ENCODE peak calls at places on chromosome 16, in seven cellular contexts. W, C, U, D, Q, G and N are unnamed samples.

GRCh38 chr16:47504599-47504998 is 43.5 kb downstream of the PHKB start:
- DNase-seq in W (no peak), C (no peak), U (no peak), D (no peak), Q (no peak), G (peak; percentile 23), N (no peak)

GRCh38 chr16:68197250-68197649 is 38.7 kb downstream of the ESRP2 start:
- DNase-seq in W (no peak), C (no peak), U (no peak), D (no peak), Q (no peak), G (peak; percentile 40), N (no peak)

GRCh38 chr16:48003226-48003907 is 152.4 kb downstream of the ABCC12 start:
- DNase-seq in W (no peak), C (no peak), U (no peak), D (no peak), Q (no peak), G (no peak), N (no peak)

GRCh38 chr16:50841081-50841886 is 99.4 kb downstream of the CYLD start:
- DNase-seq in W (no peak), C (peak; percentile 13), U (no peak), D (no peak), Q (no peak), G (no peak), N (no peak)

GRCh38 chr16:80164881-80165280 is 375.9 kb upstream of the DYNLRB2 start:
- DNase-seq in W (no peak), C (no peak), U (no peak), D (no peak), Q (no peak), G (no peak), N (no peak)

GRCh38 chr16:78906135-78906534 is 694.4 kb downstream of the MAF start:
- DNase-seq in W (no peak), C (no peak), U (no peak), D (no peak), Q (no peak), G (no peak), N (no peak)

GRCh38 chr16:35788381-35788780 is 2329.0 kb downstream of the TP53TG3F start:
- DNase-seq in W (no peak), C (no peak), U (no peak), D (no peak), Q (no peak), G (no peak), N (no peak)

GRCh38 chr16:2584742-2585650 is 47.2 kb downstream of the PDPK1 start:
- DNase-seq in W (no peak), C (peak; percentile 8), U (no peak), D (no peak), Q (no peak), G (peak; percentile 16), N (no peak)

GRCh38 chr16:48498761-48499600 is 111.0 kb downstream of the N4BP1 start:
- DNase-seq in W (no peak), C (peak; percentile 96), U (no peak), D (no peak), Q (no peak), G (peak; percentile 76), N (no peak)

GRCh38 chr16:85394511-85395206 is 218.5 kb upstream of the GSE1 start:
- DNase-seq in W (no peak), C (no peak), U (no peak), D (peak; percentile 13), Q (peak; percentile 36), G (no peak), N (peak; percentile 20)

GRCh38 chr16:735982-736453 is 4.8 kb downstream of the CIAO3 start:
- DNase-seq in W (peak; percentile 75), C (no peak), U (no peak), D (no peak), Q (no peak), G (no peak), N (no peak)

GRCh38 chr16:8026450-8026849 is 563.9 kb downstream of the TMEM114 start:
- DNase-seq in W (no peak), C (no peak), U (no peak), D (no peak), Q (no peak), G (no peak), N (no peak)

GRCh38 chr16:84660973-84661372 is 12.7 kb downstream of the KLHL36 start:
- DNase-seq in W (no peak), C (no peak), U (no peak), D (no peak), Q (no peak), G (no peak), N (no peak)

GRCh38 chr16:1773703-1774455 is 945 bp upstream of the MRPS34 start:
- DNase-seq in W (no peak), C (peak; percentile 53), U (no peak), D (no peak), Q (no peak), G (peak; percentile 24), N (no peak)

GRCh38 chr16:46972429-46972970 is 974 bp downstream of the DNAJA2 start:
- DNase-seq in W (peak; percentile 45), C (peak; percentile 19), U (no peak), D (no peak), Q (no peak), G (peak; percentile 32), N (no peak)

GRCh38 chr16:53022374-53022773 is 30.3 kb downstream of the CHD9NB start:
- DNase-seq in W (peak; percentile 34), C (peak; percentile 70), U (no peak), D (no peak), Q (peak; percentile 48), G (peak; percentile 43), N (no peak)

GRCh38 chr16:16143941-16144340 is 79.4 kb downstream of the ABCC6 start:
- DNase-seq in W (no peak), C (no peak), U (no peak), D (no peak), Q (no peak), G (no peak), N (no peak)

GRCh38 chr16:80006175-80006895 is 405.8 kb upstream of the MAF start:
- DNase-seq in W (no peak), C (peak; percentile 6), U (no peak), D (no peak), Q (no peak), G (peak; percentile 35), N (no peak)

GRCh38 chr16:85089485-85089884 is 22.8 kb downstream of the CIBAR2 start:
- DNase-seq in W (no peak), C (peak; percentile 65), U (no peak), D (no peak), Q (no peak), G (no peak), N (no peak)

GRCh38 chr16:1979271-1980025 is 1.8 kb downstream of the NOXO1 start:
- DNase-seq in W (no peak), C (no peak), U (no peak), D (no peak), Q (no peak), G (no peak), N (no peak)

GRCh38 chr16:3656491-3657468 is 2.3 kb downstream of the DNASE1 start:
- DNase-seq in W (no peak), C (no peak), U (no peak), D (no peak), Q (no peak), G (no peak), N (no peak)

GRCh38 chr16:79767597-79768280 is 167.2 kb upstream of the MAF start:
- DNase-seq in W (no peak), C (peak; percentile 54), U (no peak), D (no peak), Q (no peak), G (no peak), N (no peak)

GRCh38 chr16:64478258-64478906 is 643.5 kb downstream of the CDH11 start:
- DNase-seq in W (no peak), C (peak; percentile 71), U (peak; percentile 4), D (no peak), Q (no peak), G (peak; percentile 54), N (no peak)

GRCh38 chr16:77850637-77851330 is 62.4 kb downstream of the VAT1L start:
- DNase-seq in W (no peak), C (peak; percentile 11), U (no peak), D (no peak), Q (no peak), G (peak; percentile 60), N (no peak)

GRCh38 chr16:71254832-71255560 is 24.5 kb upstream of the HYDIN start:
- DNase-seq in W (no peak), C (no peak), U (no peak), D (no peak), Q (no peak), G (no peak), N (no peak)

GRCh38 chr16:71247478-71247877 is 17.0 kb upstream of the HYDIN start:
- DNase-seq in W (no peak), C (no peak), U (no peak), D (no peak), Q (no peak), G (no peak), N (no peak)

GRCh38 chr16:71250461-71251232 is 20.1 kb upstream of the HYDIN start:
- DNase-seq in W (no peak), C (peak; percentile 7), U (no peak), D (no peak), Q (no peak), G (no peak), N (no peak)

GRCh38 chr16:71246309-71246708 is 15.8 kb upstream of the HYDIN start:
- DNase-seq in W (no peak), C (no peak), U (no peak), D (no peak), Q (no peak), G (no peak), N (no peak)

GRCh38 chr16:71249399-71249798 is 18.9 kb upstream of the HYDIN start:
- DNase-seq in W (no peak), C (no peak), U (no peak), D (no peak), Q (no peak), G (no peak), N (no peak)
- TF ChIP-seq CTCF in W (no peak), C (no peak), U (no peak), D (no peak), Q (no peak), G (peak; percentile 3), N (no peak)

GRCh38 chr16:81429045-81429521 is 15.5 kb upstream of the CMIP start:
- DNase-seq in W (no peak), C (peak; percentile 72), U (no peak), D (no peak), Q (no peak), G (peak; percentile 47), N (peak; percentile 60)
- TF ChIP-seq CTCF in W (no peak), C (peak; percentile 62), U (peak; percentile 43), D (peak; percentile 47), Q (no peak), G (peak; percentile 56), N (peak; percentile 82)

DNA sequence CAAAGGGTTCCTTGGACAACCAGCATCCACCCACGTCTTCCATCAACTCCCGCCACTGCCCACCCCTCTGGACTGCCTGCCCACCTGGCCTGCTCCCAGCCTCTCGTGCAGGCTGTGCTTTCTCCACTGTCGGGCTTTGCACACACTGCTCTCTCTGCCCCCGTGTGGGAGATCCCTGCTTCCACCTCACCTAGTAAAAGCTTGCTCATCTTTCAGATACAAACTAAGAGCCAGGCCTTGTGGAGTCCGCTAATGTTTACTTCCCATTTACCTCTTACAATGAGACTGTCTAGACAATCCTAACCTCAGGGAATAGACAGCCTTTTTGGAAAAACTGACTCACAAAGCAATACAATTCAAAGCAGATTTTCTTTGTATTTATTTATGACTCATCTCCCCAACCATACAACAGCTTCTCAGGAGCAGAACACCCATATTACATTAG is 67.6 kb downstream of the USP31 start:
- DNase-seq in W (no peak), C (peak; percentile 13), U (no peak), D (no peak), Q (no peak), G (peak; percentile 35), N (no peak)
- TF ChIP-seq CTCF in W (no peak), C (peak; percentile 17), U (no peak), D (no peak), Q (no peak), G (no peak), N (no peak)

GRCh38 chr16:90018297-90019200 is 707 bp downstream of the DBNDD1 start:
- DNase-seq in W (no peak), C (no peak), U (no peak), D (no peak), Q (no peak), G (no peak), N (no peak)
- TF ChIP-seq CTCF in W (no peak), C (no peak), U (no peak), D (no peak), Q (no peak), G (no peak), N (no peak)